ENCODE peak calls at places on chromosomes 1 and 21, in nine cellular contexts. T is AG09309, F is cardiac fibroblast, X is fibroblast of villous mesenchyme, A is OCI-LY7, N is breast epithelium, W is left lung, H is body of pancreas, L is fibroblast of mammary gland. I is an unnamed sample.

GRCh38 chr21:33046455-33046854 is 20.7 kb downstream of the OLIG2 start:
- DNase-seq in N (no peak), H (no peak), X (no peak), F (no peak), L (no peak), A (no peak), W (no peak), T (no peak), I (no peak)

GRCh38 chr1:151009674-151010345 is 1.6 kb downstream of the PRUNE1 start:
- DNase-seq in X (no peak), L (no peak), W (no peak), N (no peak), F (no peak), H (no peak), T (no peak), A (no peak), I (no peak)

GRCh38 chr1:151128800-151129199 is 17.6 kb downstream of the SEMA6C start:
- DNase-seq in H (no peak), F (no peak), A (no peak), L (no peak), N (no peak), T (no peak), W (no peak), X (no peak), I (no peak)

GRCh38 chr1:938088-938683 is 14.5 kb downstream of the SAMD11 start:
- DNase-seq in L (no peak), T (no peak), W (no peak), F (peak), X (peak), N (peak), H (peak), A (no peak), I (no peak)

GRCh38 chr1:207831517-207832327 is 79.2 kb downstream of the CD34 start:
- DNase-seq in F (no peak), N (no peak), L (peak), T (no peak), H (no peak), X (peak), A (no peak), W (no peak), I (no peak)

GRCh38 chr1:212161231-212161781 is 123.9 kb upstream of the PPP2R5A start:
- DNase-seq in N (no peak), X (peak), A (no peak), H (no peak), F (peak), W (no peak), T (peak), L (peak), I (peak)

GRCh38 chr21:39384674-39385298 is 35.9 kb upstream of the HMGN1 start:
- DNase-seq in A (no peak), T (no peak), W (no peak), X (no peak), L (peak), N (no peak), F (no peak), H (no peak), I (no peak)

GRCh38 chr21:37233551-37234146 is 33.5 kb downstream of the VPS26C start:
- DNase-seq in T (no peak), N (no peak), H (peak), W (no peak), A (no peak), F (no peak), L (no peak), X (no peak), I (no peak)

GRCh38 chr1:196773713-196774112 is 927 bp upstream of the CFHR3 start:
- DNase-seq in F (no peak), T (no peak), N (no peak), A (no peak), L (no peak), H (no peak), X (no peak), W (no peak), I (no peak)

GRCh38 chr1:119675349-119676343 is 27.6 kb upstream of the ZNF697 start:
- DNase-seq in T (peak), X (peak), A (peak), W (no peak), N (peak), H (peak), F (peak), L (peak), I (no peak)

GRCh38 chr1:240611619-240612490 is at the start of gene GREM2:
- DNase-seq in A (no peak), N (peak), W (no peak), T (peak), L (peak), F (peak), X (peak), H (peak), I (peak)

GRCh38 chr1:74344396-74344795 is 109.2 kb downstream of the TNNI3K start:
- DNase-seq in L (no peak), X (no peak), W (no peak), H (no peak), N (no peak), F (no peak), T (no peak), A (no peak), I (no peak)

GRCh38 chr1:29236743-29236992 is 346 bp downstream of the PTPRU start:
- DNase-seq in A (no peak), L (no peak), T (no peak), N (no peak), H (no peak), X (peak), F (peak), W (no peak), I (no peak)

GRCh38 chr1:24102966-24103365 is 9.0 kb downstream of the MYOM3 start:
- DNase-seq in T (no peak), N (peak), F (no peak), L (no peak), A (no peak), W (peak), X (no peak), H (peak), I (no peak)

GRCh38 chr1:3018051-3018471 is 3.2 kb upstream of the ACTRT2 start:
- DNase-seq in L (no peak), X (no peak), W (no peak), H (no peak), N (peak), T (no peak), A (no peak), F (no peak), I (no peak)

GRCh38 chr1:197521118-197521739 is 253.2 kb downstream of the CRB1 start:
- DNase-seq in L (peak), N (no peak), A (peak), X (peak), W (no peak), F (peak), H (peak), T (peak), I (peak)

GRCh38 chr1:230957580-230957989 is 21.1 kb downstream of the TTC13 start:
- DNase-seq in H (no peak), X (no peak), N (no peak), W (no peak), A (no peak), T (no peak), L (no peak), F (no peak), I (no peak)

GRCh38 chr1:234239936-234240335 is 133.3 kb upstream of the COA6 start:
- DNase-seq in X (no peak), T (no peak), F (no peak), A (no peak), W (no peak), H (no peak), L (no peak), N (no peak), I (no peak)

GRCh38 chr1:14369526-14370213 is 228.8 kb upstream of the KAZN start:
- DNase-seq in W (no peak), T (no peak), N (no peak), L (peak), F (no peak), H (no peak), X (no peak), A (peak), I (no peak)

GRCh38 chr1:114292194-114292593 is 138.5 kb upstream of the SYT6 start:
- DNase-seq in N (no peak), F (no peak), T (no peak), L (no peak), W (peak), A (no peak), H (no peak), X (no peak), I (no peak)

GRCh38 chr1:21384620-21385019 is 55.3 kb upstream of the NBPF3 start:
- DNase-seq in T (no peak), F (no peak), X (no peak), N (no peak), H (peak), W (no peak), L (no peak), A (peak), I (no peak)

GRCh38 chr1:168972887-168973286 is 133.6 kb upstream of the ATP1B1 start:
- DNase-seq in A (no peak), N (peak), X (no peak), W (no peak), H (peak), T (no peak), L (no peak), F (no peak), I (no peak)

GRCh38 chr1:94559921-94560320 is 18.4 kb upstream of the F3 start:
- DNase-seq in F (no peak), W (no peak), T (no peak), X (no peak), H (no peak), L (no peak), N (no peak), A (no peak), I (no peak)

GRCh38 chr1:24374891-24375786 is 38.4 kb downstream of the STPG1 start:
- DNase-seq in N (no peak), A (no peak), L (no peak), X (no peak), F (no peak), T (no peak), W (no peak), H (no peak), I (no peak)

GRCh38 chr1:202056644-202057334 is 46.4 kb downstream of the ELF3 start:
- DNase-seq in X (no peak), H (peak), L (no peak), A (no peak), W (peak), N (peak), T (no peak), F (no peak), I (no peak)

GRCh38 chr21:25589905-25590304 is 17.4 kb downstream of the MRPL39 start:
- DNase-seq in L (no peak), W (no peak), H (no peak), X (no peak), F (no peak), N (no peak), A (no peak), T (no peak), I (no peak)

GRCh38 chr1:202227273-202227672 is 33.7 kb downstream of the LGR6 start:
- DNase-seq in T (no peak), L (no peak), W (no peak), A (no peak), X (no peak), N (no peak), H (no peak), F (no peak), I (no peak)

GRCh38 chr1:46019348-46019747 is 113.1 kb downstream of the PIK3R3 start:
- DNase-seq in T (no peak), H (no peak), A (no peak), X (no peak), L (no peak), F (no peak), N (no peak), W (no peak), I (no peak)

GRCh38 chr1:212667223-212668139 is 32.2 kb downstream of the BATF3 start:
- DNase-seq in X (peak), L (peak), W (no peak), A (peak), F (peak), N (no peak), T (peak), H (peak), I (peak)

GRCh38 chr1:119674110-119674509 is 26.0 kb upstream of the ZNF697 start:
- DNase-seq in H (no peak), N (no peak), X (peak), A (no peak), F (peak), W (no peak), L (peak), T (no peak), I (no peak)

GRCh38 chr1:205493241-205494085 is 11.0 kb upstream of the CDK18 start:
- DNase-seq in X (peak), N (no peak), T (peak), A (no peak), F (peak), W (no peak), L (peak), H (peak), I (peak)

GRCh38 chr1:34785231-34785874 is 4.3 kb downstream of the GJB3 start:
- DNase-seq in H (no peak), F (no peak), N (no peak), L (no peak), A (no peak), T (no peak), W (no peak), X (no peak), I (no peak)

GRCh38 chr1:63326473-63327380 is 4.4 kb downstream of the FOXD3 start:
- DNase-seq in T (no peak), F (no peak), A (no peak), X (no peak), N (no peak), H (no peak), L (no peak), W (no peak), I (no peak)

GRCh38 chr1:119327436-119328155 is 41.0 kb upstream of the HAO2 start:
- DNase-seq in F (no peak), H (no peak), T (peak), W (peak), A (no peak), X (peak), L (peak), N (no peak), I (peak)

GRCh38 chr1:24910210-24910609 is 19.9 kb downstream of the RUNX3 start:
- DNase-seq in N (no peak), H (no peak), T (no peak), L (no peak), W (no peak), F (no peak), X (no peak), A (no peak), I (no peak)

GRCh38 chr1:192488058-192488457 is 87.5 kb upstream of the RGS1 start:
- DNase-seq in W (no peak), T (no peak), F (peak), H (no peak), A (no peak), L (no peak), N (no peak), X (no peak), I (no peak)

GRCh38 chr1:192493584-192493983 is 82.0 kb upstream of the RGS1 start:
- DNase-seq in L (no peak), A (no peak), H (no peak), F (no peak), T (no peak), X (no peak), W (no peak), N (no peak), I (no peak)

GRCh38 chr1:192489046-192489445 is 86.5 kb upstream of the RGS1 start:
- DNase-seq in L (peak), X (peak), H (no peak), F (peak), N (no peak), T (peak), W (no peak), A (no peak), I (peak)

GRCh38 chr1:192489748-192490147 is 85.8 kb upstream of the RGS1 start:
- DNase-seq in X (peak), T (peak), W (no peak), A (peak), F (peak), L (peak), N (peak), H (peak), I (peak)

DNA sequence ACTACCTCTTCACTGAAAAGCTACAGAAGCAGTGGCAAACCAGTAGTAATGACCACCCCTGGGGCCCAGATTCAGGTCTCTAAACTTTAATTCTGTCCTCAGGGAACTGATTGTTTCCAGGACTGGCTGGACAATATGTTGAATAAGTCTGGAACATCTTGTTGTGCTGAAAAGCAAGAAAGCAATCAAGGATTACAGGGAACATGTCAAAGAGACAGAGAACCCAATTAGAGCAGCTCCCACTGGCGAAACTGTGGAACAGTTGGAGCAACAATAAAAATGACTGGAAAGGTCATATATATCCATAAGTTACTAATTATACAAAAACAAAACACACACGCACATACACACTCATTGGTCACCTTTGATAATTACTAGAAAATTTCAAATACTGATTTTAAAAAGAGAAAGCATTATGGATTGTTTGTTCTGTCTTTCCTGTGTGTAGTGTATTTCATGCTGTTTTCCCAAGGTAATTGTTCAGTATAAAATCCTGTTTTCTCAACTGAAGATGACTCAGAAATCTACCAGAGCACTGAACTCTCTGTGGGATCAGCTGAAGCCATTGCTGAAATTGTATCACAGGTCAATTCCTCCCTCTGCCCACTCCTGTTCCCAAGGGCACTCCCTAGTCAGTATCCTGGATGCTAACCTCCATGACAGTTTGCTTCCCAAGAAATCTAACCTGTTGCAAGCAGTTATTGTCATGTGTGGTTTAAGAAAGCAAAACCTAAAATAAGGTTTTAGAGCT is 83.6 kb upstream of the RGS1 start:
- DNase-seq in F (peak), L (peak), X (no peak), W (no peak), H (no peak), N (no peak), T (no peak), A (no peak), I (no peak)
- TF ChIP-seq CTCF in F (no peak), L (peak), X (no peak), W (no peak), H (no peak), N (no peak), T (no peak), A (no peak), I (no peak)

DNA sequence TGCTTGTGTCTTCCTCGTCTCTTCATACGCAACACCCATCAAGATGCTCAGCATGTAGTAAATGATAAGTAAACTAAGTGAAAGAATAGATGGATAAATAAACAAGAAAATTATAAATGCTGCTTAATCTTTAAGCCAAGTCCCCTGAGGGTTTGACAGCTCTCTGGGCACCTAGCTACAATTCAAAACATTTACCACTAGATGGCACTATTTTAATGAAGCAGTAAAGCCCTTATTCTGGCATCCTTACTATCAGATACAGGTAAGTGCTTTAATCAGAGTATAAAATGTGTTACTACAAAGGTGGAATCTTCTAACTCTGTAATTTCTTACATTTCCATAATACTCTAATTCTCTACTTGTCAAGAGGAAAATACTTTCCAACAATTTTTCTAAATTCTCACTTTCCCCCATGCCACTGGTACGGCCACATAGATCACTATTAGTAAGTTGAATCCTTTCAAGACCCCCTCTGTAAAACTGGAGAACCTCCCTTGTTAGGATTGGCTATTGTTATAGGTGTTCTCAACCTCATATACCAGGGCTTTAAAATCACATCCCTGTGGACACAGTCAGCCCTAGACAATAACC is 137.8 kb downstream of the BARHL2 start:
- DNase-seq in F (peak), X (peak), N (no peak), H (no peak), W (no peak), A (peak), L (peak), T (peak), I (no peak)
- TF ChIP-seq CTCF in F (peak), X (peak), N (peak), H (peak), W (peak), A (peak), L (peak), T (peak), I (peak)

DNA sequence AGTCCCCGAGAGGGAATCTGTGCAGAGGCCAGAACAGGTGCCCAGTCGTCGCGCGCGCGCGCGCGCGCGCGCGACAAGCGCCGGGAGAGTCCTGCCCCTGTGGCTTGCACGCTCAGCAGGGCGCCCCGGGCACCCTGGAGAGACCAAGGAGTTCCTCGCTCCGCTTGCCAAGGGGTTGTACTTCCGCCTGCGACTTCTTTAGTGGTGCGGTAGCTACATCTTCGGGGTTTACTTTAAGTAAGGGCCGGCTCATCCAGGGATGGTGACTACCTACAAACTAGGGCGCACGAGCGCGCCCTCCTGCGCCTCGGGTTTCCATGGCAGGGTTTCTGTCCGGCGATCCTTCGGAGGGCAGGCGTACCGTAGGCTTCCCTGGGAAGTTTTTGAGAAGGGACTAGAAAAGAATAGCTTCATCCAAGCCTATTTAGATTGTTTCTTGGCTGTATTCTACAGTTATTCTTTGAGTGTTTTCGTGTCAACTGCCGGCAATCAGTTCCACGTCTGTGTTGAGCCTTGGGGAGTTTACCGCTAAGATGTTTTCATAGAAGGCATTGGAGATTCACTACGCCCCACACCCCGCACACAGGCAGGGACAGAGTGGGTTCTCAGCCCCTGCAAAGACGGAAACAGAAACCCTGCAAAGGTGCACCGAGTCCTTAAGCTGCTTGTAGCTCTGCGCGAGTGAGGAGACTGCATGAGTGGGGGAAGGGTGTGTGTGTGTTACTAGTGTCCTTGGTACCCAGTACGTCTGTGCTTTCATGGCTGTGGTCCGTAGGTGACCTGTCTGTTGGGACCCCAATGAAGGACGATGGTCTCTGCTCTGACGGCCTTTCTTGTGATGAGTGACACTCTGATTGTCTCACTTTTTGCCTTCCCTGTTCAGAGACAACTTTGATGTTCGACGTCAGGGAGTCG is 1.7 kb downstream of the LHX4 start:
- DNase-seq in H (peak), T (no peak), F (peak), A (peak), N (no peak), X (peak), L (peak), W (peak), I (no peak)
- TF ChIP-seq CTCF in H (no peak), T (no peak), F (no peak), A (peak), N (no peak), X (no peak), L (no peak), W (no peak), I (peak)

GRCh38 chr1:26787706-26788514 is at the start of gene PIGV:
- DNase-seq in A (peak), L (peak), N (peak), F (peak), T (no peak), H (peak), X (peak), W (peak), I (no peak)
- TF ChIP-seq CTCF in A (no peak), L (no peak), N (peak), F (no peak), T (no peak), H (peak), X (no peak), W (no peak), I (no peak)

GRCh38 chr1:162988869-162989268 is 80.3 kb upstream of the RGS4 start:
- DNase-seq in H (no peak), L (no peak), N (no peak), X (no peak), W (no peak), T (no peak), F (no peak), A (no peak), I (no peak)
- TF ChIP-seq CTCF in H (no peak), L (peak), N (no peak), X (no peak), W (no peak), T (no peak), F (no peak), A (no peak), I (no peak)

GRCh38 chr1:190416239-190416638 is 61.4 kb downstream of the BRINP3 start:
- DNase-seq in L (no peak), X (no peak), H (no peak), A (no peak), F (no peak), T (no peak), W (no peak), N (no peak), I (no peak)
- TF ChIP-seq CTCF in L (no peak), X (no peak), H (no peak), A (peak), F (no peak), T (no peak), W (no peak), N (no peak), I (no peak)

GRCh38 chr1:99557556-99558256 is 88.2 kb upstream of the PALMD start:
- DNase-seq in W (no peak), X (peak), A (no peak), T (peak), N (no peak), L (peak), H (no peak), F (peak), I (peak)
- TF ChIP-seq CTCF in W (no peak), X (no peak), A (no peak), T (no peak), N (no peak), L (no peak), H (no peak), F (no peak), I (no peak)

I was measured in BJ.